ENCODE peak calls at places on chromosome 4, in ten cellular contexts. F, O, I, W, J, G, M, L, Y and N are unnamed samples.
A peak's percentile ranks its signal among the peaks of the same experiment; 100 is the strongest.

GRCh38 chr4:31081375-31081774 is 361.2 kb downstream of the PCDH7 start:
- DNase-seq in J (no peak), Y (no peak), I (no peak), L (peak; percentile 61), W (no peak), F (peak; percentile 83), O (peak; percentile 16), G (no peak), M (no peak), N (no peak)

GRCh38 chr4:101418055-101418454 is 70.7 kb upstream of the PPP3CA start:
- DNase-seq in F (peak; percentile 66), L (no peak), G (no peak), O (no peak), M (no peak), Y (peak; percentile 80), J (peak; percentile 10), W (no peak), I (peak; percentile 63), N (no peak)

GRCh38 chr4:70895405-70895804 is 6.8 kb upstream of the MOB1B start:
- DNase-seq in O (peak; percentile 17), M (peak; percentile 26), J (no peak), L (no peak), G (no peak), I (no peak), F (peak; percentile 56), Y (no peak), W (no peak), N (no peak)

GRCh38 chr4:187251896-187252295 is 528.2 kb upstream of the FAT1 start:
- DNase-seq in G (no peak), F (peak; percentile 40), Y (no peak), O (no peak), I (no peak), J (no peak), W (no peak), L (no peak), M (no peak), N (no peak)

GRCh38 chr4:16583764-16584163 is 314.7 kb downstream of the LDB2 start:
- DNase-seq in I (no peak), F (peak; percentile 90), W (no peak), M (no peak), Y (no peak), L (no peak), J (no peak), G (no peak), O (no peak), N (no peak)

GRCh38 chr4:159229164-159229563 is 126.3 kb downstream of the RAPGEF2 start:
- DNase-seq in J (peak; percentile 51), W (peak; percentile 84), I (no peak), G (no peak), M (peak; percentile 80), F (peak; percentile 95), L (no peak), Y (no peak), O (peak; percentile 54), N (peak; percentile 68)

GRCh38 chr4:2168469-2169319 is 73.2 kb downstream of the HAUS3 start:
- DNase-seq in W (no peak), F (no peak), I (no peak), Y (no peak), O (peak; percentile 17), M (no peak), J (no peak), L (peak; percentile 37), G (no peak), N (no peak)

GRCh38 chr4:147830102-147830463 is 98.2 kb downstream of the ARHGAP10 start:
- DNase-seq in F (no peak), Y (no peak), M (no peak), W (peak; percentile 36), J (no peak), I (no peak), O (no peak), G (no peak), L (no peak), N (no peak)

GRCh38 chr4:16582036-16582435 is 316.4 kb downstream of the LDB2 start:
- DNase-seq in W (no peak), J (no peak), Y (no peak), I (no peak), G (no peak), L (no peak), M (no peak), O (no peak), F (no peak), N (no peak)

GRCh38 chr4:1644906-1645657 is 39.0 kb downstream of the FAM53A start:
- DNase-seq in L (no peak), G (no peak), M (no peak), O (peak; percentile 62), Y (no peak), F (peak; percentile 32), I (no peak), J (no peak), W (peak; percentile 50), N (peak; percentile 71)

GRCh38 chr4:55184600-55185523 is 59.5 kb upstream of the KDR start:
- DNase-seq in L (no peak), Y (peak; percentile 19), G (peak; percentile 71), M (peak; percentile 35), I (peak; percentile 33), O (no peak), F (peak; percentile 64), J (no peak), W (no peak), N (peak; percentile 55)

GRCh38 chr4:141391293-141391692 is 170.6 kb downstream of the ZNF330 start:
- DNase-seq in J (no peak), M (no peak), W (no peak), F (peak; percentile 37), Y (no peak), G (no peak), L (no peak), I (no peak), O (peak; percentile 74), N (no peak)

GRCh38 chr4:54056360-54056759 is 8.0 kb downstream of the CHIC2 start:
- DNase-seq in M (no peak), F (no peak), Y (no peak), O (no peak), J (no peak), G (no peak), W (no peak), L (no peak), I (no peak), N (no peak)

GRCh38 chr4:152010680-152011079 is 249.9 kb upstream of the GATB start:
- DNase-seq in I (no peak), Y (peak; percentile 67), F (no peak), J (no peak), G (no peak), W (peak; percentile 12), L (no peak), O (no peak), M (no peak), N (no peak)

GRCh38 chr4:73729534-73730165 is 10.7 kb upstream of the CXCL8 start:
- DNase-seq in F (peak; percentile 69), Y (peak; percentile 56), I (peak; percentile 70), J (peak; percentile 85), O (peak; percentile 84), M (peak; percentile 47), L (peak; percentile 51), W (peak; percentile 66), G (no peak), N (peak; percentile 82)

DNA sequence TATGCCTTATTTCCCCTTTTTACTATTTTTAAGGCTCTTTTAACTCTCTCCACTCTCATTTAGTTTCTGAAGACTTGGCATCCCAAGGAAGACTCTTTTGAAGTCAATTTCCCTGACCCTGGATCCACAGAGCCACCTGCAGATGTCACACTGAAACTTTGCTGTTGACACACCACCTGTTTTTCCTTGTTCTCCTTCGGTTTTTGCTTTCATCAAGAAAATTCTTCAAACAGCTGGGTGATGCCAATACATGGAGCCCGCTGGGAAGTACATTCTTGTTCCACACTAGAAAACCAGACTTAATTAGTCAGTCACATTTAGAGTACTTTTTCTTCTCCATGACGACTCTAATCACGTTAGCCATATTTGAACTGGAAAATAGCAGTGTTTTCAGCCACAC is 293.9 kb downstream of the PDGFC start:
- DNase-seq in I (no peak), L (no peak), Y (no peak), O (no peak), W (no peak), J (no peak), G (no peak), F (no peak), M (no peak), N (no peak)
- H3K4me2 ChIP-seq in I (peak overlapping the region; percentile 58), L (no peak overlapping the region), Y (no peak overlapping the region), O (no peak overlapping the region), W (no peak overlapping the region), J (no peak overlapping the region), G (no peak overlapping the region), F (no peak overlapping the region), M (no peak overlapping the region), N (no peak overlapping the region)

DNA sequence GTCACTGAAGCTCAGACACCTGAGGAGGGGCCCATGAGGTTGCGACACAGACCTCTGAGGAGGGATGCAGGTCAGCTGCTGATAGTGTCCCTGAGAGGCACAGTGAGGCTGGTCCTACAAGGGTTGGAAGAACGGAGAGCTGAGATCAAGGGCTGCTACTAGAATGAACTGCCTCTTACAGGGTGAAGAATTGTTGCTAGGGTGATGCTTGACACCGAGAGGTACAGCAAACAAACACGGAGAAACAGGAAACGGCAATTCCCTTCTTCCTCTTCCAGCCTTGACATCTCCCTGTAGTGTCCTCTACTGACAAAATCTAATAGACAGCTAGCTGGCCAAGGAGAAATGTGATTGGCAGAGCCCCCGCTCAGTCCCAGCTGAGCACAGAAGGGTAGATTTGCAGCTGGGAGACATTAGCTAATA is 11.8 kb upstream of the HPGDS start:
- DNase-seq in F (no peak), I (no peak), G (no peak), J (no peak), W (no peak), L (no peak), M (no peak), Y (no peak), O (no peak), N (no peak)
- H2AFZ ChIP-seq in F (no peak overlapping the region), I (no peak overlapping the region), G (peak overlapping the region; percentile 40), J (no peak overlapping the region), W (peak overlapping the region; percentile 17), L (no peak overlapping the region), M (no peak overlapping the region), Y (peak overlapping the region; percentile 15), O (no peak overlapping the region), N (no peak overlapping the region)

DNA sequence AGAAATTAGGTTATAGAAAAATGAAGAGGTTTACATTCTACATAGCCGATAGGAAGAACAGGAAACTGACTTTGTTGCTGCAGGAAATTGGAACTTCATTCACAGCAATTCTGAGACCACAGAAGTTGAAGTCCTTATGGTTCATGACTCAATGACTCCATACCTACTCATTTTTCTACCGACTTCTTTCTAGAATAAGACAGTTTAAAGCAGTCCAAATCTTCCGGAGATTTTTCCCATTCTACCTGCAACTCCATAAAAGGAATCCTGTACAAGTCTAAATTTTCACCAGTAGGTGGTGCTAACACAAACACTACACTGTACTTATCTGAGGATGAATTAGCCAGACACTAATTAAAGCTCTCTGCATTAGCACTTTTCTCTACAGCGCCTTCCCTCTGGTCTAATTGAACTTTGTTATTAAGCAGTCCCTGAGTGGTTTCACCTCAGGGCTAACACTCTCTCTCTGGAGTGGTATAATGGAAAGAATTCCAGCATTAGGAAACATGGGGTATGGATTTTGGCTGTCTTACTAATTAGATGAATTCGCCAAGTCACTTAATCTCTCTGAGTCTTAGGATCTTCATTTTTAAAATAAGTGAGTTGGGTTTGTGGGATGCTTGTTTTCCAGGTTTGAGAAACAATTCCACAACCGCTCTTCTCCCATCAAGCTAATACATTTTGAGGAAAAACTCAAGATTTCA is 167.9 kb downstream of the SMIM20 start:
- DNase-seq in F (peak; percentile 49), M (peak; percentile 32), J (peak; percentile 58), W (peak; percentile 77), O (peak; percentile 38), G (no peak), Y (no peak), I (peak; percentile 60), L (no peak), N (peak; percentile 66)
- TF ChIP-seq EZH2 in F (no peak), M (no peak), J (no peak), W (no peak), O (no peak), G (no peak), Y (no peak), I (no peak), L (no peak), N (no peak)

GRCh38 chr4:174381419-174381818 is 97.7 kb downstream of the CEP44 start:
- DNase-seq in J (no peak), I (no peak), M (no peak), Y (no peak), O (no peak), L (no peak), W (no peak), G (no peak), F (no peak), N (no peak)
- H3K4me2 ChIP-seq in J (no peak overlapping the region), I (no peak overlapping the region), M (no peak overlapping the region), Y (no peak overlapping the region), O (no peak overlapping the region), L (no peak overlapping the region), W (no peak overlapping the region), G (no peak overlapping the region), F (no peak overlapping the region), N (no peak overlapping the region)